ENCODE peak calls at places on chromosomes 3 and 15, in six cellular contexts. J, N, O, L, T and I are unnamed samples.

GRCh38 chr3:124620600-124621063 is 109.6 kb upstream of the UMPS start:
- DNase-seq in O (peak; percentile 59), J (peak; percentile 96), L (no peak), N (no peak), T (no peak), I (no peak)

GRCh38 chr3:141250342-141250741 is 18.7 kb downstream of the PXYLP1 start:
- DNase-seq in L (no peak), N (no peak), T (no peak), O (no peak), J (no peak), I (no peak)

GRCh38 chr3:52609316-52609815 is 73.0 kb downstream of the UQCC5 start:
- DNase-seq in J (peak; percentile 4), N (no peak), O (no peak), T (no peak), L (no peak), I (no peak)

GRCh38 chr3:148682997-148683396 is 14.7 kb upstream of the AGTR1 start:
- DNase-seq in O (no peak), T (no peak), N (no peak), J (no peak), L (no peak), I (no peak)

GRCh38 chr15:48520376-48521155 is 124.9 kb downstream of the FBN1 start:
- DNase-seq in N (no peak), T (no peak), J (peak; percentile 6), O (no peak), L (no peak), I (peak; percentile 9)

GRCh38 chr3:46931631-46932441 is 44.7 kb downstream of the CCDC12 start:
- DNase-seq in L (no peak), J (peak; percentile 80), N (no peak), O (peak; percentile 44), T (peak; percentile 87), I (no peak)

GRCh38 chr3:183275418-183275817 is 22.4 kb downstream of the B3GNT5 start:
- DNase-seq in L (no peak), T (no peak), O (peak; percentile 74), J (no peak), N (no peak), I (no peak)

GRCh38 chr15:67241132-67241855 is 13.2 kb downstream of the AAGAB start:
- DNase-seq in J (no peak), L (no peak), T (no peak), O (no peak), N (no peak), I (no peak)

GRCh38 chr3:185851046-185851445 is 26.2 kb upstream of the IGF2BP2 start:
- DNase-seq in T (no peak), O (no peak), J (no peak), L (no peak), N (no peak), I (no peak)

GRCh38 chr15:74174216-74174965 is 881 bp downstream of the ISLR start:
- DNase-seq in L (no peak), J (no peak), N (peak; percentile 65), O (no peak), T (peak; percentile 82), I (no peak)

GRCh38 chr3:100709840-100710235 is 544 bp downstream of the TFG start:
- DNase-seq in L (no peak), J (no peak), O (peak; percentile 5), T (peak; percentile 72), N (no peak), I (peak; percentile 19)

GRCh38 chr3:71398157-71398836 is 185.2 kb downstream of the FOXP1 start:
- DNase-seq in T (no peak), N (no peak), J (no peak), O (no peak), L (no peak), I (no peak)

GRCh38 chr3:175898194-175898593 is 1039.1 kb downstream of the NAALADL2 start:
- DNase-seq in N (no peak), J (no peak), T (no peak), O (no peak), L (no peak), I (no peak)

GRCh38 chr3:141686477-141687280 is 51.4 kb upstream of the RNF7 start:
- DNase-seq in T (peak; percentile 76), J (peak; percentile 46), O (no peak), N (peak; percentile 69), L (no peak), I (peak; percentile 8)

GRCh38 chr15:63189955-63190691 is 717 bp downstream of the RAB8B start:
- DNase-seq in L (no peak), J (no peak), N (no peak), T (no peak), O (peak; percentile 25), I (no peak)

GRCh38 chr3:155745795-155746550 is 1.1 kb upstream of the PLCH1 start:
- DNase-seq in T (no peak), N (no peak), J (peak; percentile 37), L (no peak), O (peak; percentile 9), I (no peak)

GRCh38 chr3:18366258-18366657 is 58.9 kb downstream of the SATB1 start:
- DNase-seq in O (no peak), T (no peak), L (no peak), N (no peak), J (no peak), I (no peak)

GRCh38 chr3:76293856-76294255 is 508.5 kb upstream of the ZNF717 start:
- DNase-seq in N (no peak), J (no peak), T (no peak), L (no peak), O (no peak), I (no peak)

GRCh38 chr3:9183811-9184463 is 65.5 kb downstream of the SRGAP3 start:
- DNase-seq in T (no peak), N (peak; percentile 2), J (no peak), L (no peak), O (no peak), I (no peak)

GRCh38 chr3:63390831-63391230 is 112.7 kb downstream of the SYNPR start:
- DNase-seq in T (no peak), J (no peak), N (no peak), O (no peak), L (no peak), I (no peak)

GRCh38 chr3:17874630-17875029 is 132.2 kb upstream of the TBC1D5 start:
- DNase-seq in J (no peak), N (no peak), L (no peak), O (no peak), T (no peak), I (no peak)

GRCh38 chr3:47418167-47419082 is 37.6 kb downstream of the PTPN23 start:
- DNase-seq in J (no peak), T (no peak), N (peak; percentile 68), L (no peak), O (no peak), I (no peak)

GRCh38 chr3:65181397-65181871 is 493.6 kb upstream of the ADAMTS9 start:
- DNase-seq in T (no peak), N (no peak), L (no peak), O (no peak), J (no peak), I (no peak)

GRCh38 chr3:12405432-12406272 is 78.6 kb upstream of the TSEN2 start:
- DNase-seq in O (no peak), T (peak; percentile 95), L (no peak), N (peak; percentile 82), J (peak; percentile 99), I (no peak)

GRCh38 chr3:71238267-71238985 is 345.1 kb downstream of the FOXP1 start:
- DNase-seq in T (no peak), L (no peak), N (no peak), O (no peak), J (no peak), I (no peak)

GRCh38 chr3:126508539-126508938 is 9.0 kb downstream of the UROC1 start:
- DNase-seq in T (peak; percentile 56), J (no peak), O (no peak), N (no peak), L (no peak), I (no peak)

GRCh38 chr15:87827126-87827525 is 429.4 kb downstream of the NTRK3 start:
- DNase-seq in T (no peak), O (no peak), J (no peak), L (no peak), N (no peak), I (no peak)

GRCh38 chr3:176987901-176988300 is 209.4 kb downstream of the TBL1XR1 start:
- DNase-seq in J (no peak), L (no peak), T (no peak), N (no peak), O (no peak), I (no peak)

GRCh38 chr3:94234177-94234788 is 171.4 kb downstream of the NSUN3 start:
- DNase-seq in L (no peak), T (no peak), O (peak; percentile 17), N (no peak), J (peak; percentile 16), I (peak; percentile 20)

GRCh38 chr3:133944641-133945441 is 49.2 kb upstream of the RAB6B start:
- DNase-seq in O (peak; percentile 28), J (no peak), N (peak; percentile 63), L (no peak), T (peak; percentile 64), I (peak; percentile 86)
- H3K27ac ChIP-seq in O (no peak overlapping the region), J (no peak overlapping the region), N (peak overlapping the region; percentile 79), L (no peak overlapping the region), T (peak overlapping the region; percentile 63), I (peak overlapping the region; percentile 72)

DNA sequence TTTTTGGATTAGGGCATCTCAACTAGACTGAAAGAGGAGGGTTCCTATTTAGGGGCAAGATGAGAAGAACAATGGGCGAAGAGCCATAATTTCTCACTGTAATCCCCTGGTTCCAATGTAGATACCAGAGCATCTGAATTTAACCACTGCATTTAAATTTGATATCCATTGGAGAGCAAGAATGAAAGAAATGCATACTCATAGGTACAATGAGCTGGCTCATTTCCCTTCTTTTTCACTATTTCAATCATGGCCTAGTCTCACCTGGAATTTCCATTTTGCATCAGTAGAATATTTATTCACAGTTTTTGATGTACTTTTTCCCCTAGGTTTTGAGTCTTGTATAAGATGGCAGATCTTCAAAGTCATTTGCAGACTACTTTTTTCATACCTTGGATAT is 13.8 kb downstream of the EPHB1 start:
- DNase-seq in J (no peak), O (no peak), T (no peak), N (no peak), L (no peak), I (no peak)
- TF ChIP-seq POLR2AphosphoS5 in J (no peak), O (no peak), T (no peak), N (no peak), L (no peak), I (no peak)

GRCh38 chr15:41562784-41563198 is 3.8 kb downstream of the TYRO3 start:
- DNase-seq in N (no peak), O (no peak), T (no peak), J (no peak), L (no peak), I (no peak)
- H3K4me3 ChIP-seq in N (no peak overlapping the region), O (no peak overlapping the region), T (no peak overlapping the region), J (no peak overlapping the region), L (no peak overlapping the region), I (no peak overlapping the region)

GRCh38 chr3:152271465-152272035 is 2.8 kb downstream of the MBNL1 start:
- DNase-seq in L (no peak), O (no peak), T (no peak), J (no peak), N (no peak), I (no peak)

GRCh38 chr3:152272771-152273242 is 4.1 kb downstream of the MBNL1 start:
- DNase-seq in N (no peak), J (no peak), O (no peak), T (no peak), L (no peak), I (no peak)

GRCh38 chr3:152269423-152270144 is 855 bp downstream of the MBNL1 start:
- DNase-seq in J (peak; percentile 46), O (peak; percentile 51), L (no peak), T (peak; percentile 91), N (peak; percentile 79), I (peak; percentile 69)

GRCh38 chr3:152270145-152270870 is 1.6 kb downstream of the MBNL1 start:
- DNase-seq in T (no peak), L (no peak), N (no peak), J (peak; percentile 39), O (no peak), I (peak; percentile 31)

GRCh38 chr3:152270944-152271343 is 2.2 kb downstream of the MBNL1 start:
- DNase-seq in J (no peak), L (no peak), N (no peak), T (no peak), O (no peak), I (no peak)
- H3K27ac ChIP-seq in J (peak overlapping the region; percentile 97), L (peak overlapping the region; percentile 92), N (peak overlapping the region; percentile 100), T (peak overlapping the region; percentile 99), O (peak overlapping the region; percentile 97), I (peak overlapping the region; percentile 97)